ENCODE peak calls at places on chromosomes 6 and 20, in ten cellular contexts. O is HS-27A, I is mucosa of gallbladder, E is T-helper 1 cell, D is NCI-H1105 treated with DMSO at 0.1 percent for 48 hours, V is heart right ventricle, U is substantia nigra, A is cardiac muscle cell, R is BJ, M is glutamatergic neuron. Q is an unnamed sample.

GRCh38 chr6:151209071-151209831 is 30.5 kb upstream of the AKAP12 start:
- DNase-seq in O (no peak), I (no peak), E (no peak), D (peak; percentile 60), V (no peak), U (no peak), A (peak; percentile 80), R (no peak), M (peak; percentile 24), Q (peak; percentile 5)

GRCh38 chr20:8094415-8094818 is 37.6 kb upstream of the PLCB1 start:
- DNase-seq in O (no peak), I (peak; percentile 56), E (no peak), D (peak; percentile 48), V (peak; percentile 71), U (peak; percentile 21), A (no peak), R (peak; percentile 35), M (no peak), Q (peak; percentile 3)

GRCh38 chr6:126945150-126945549 is 173.3 kb upstream of the RSPO3 start:
- DNase-seq in O (no peak), I (no peak), E (no peak), D (no peak), V (no peak), U (no peak), A (no peak), R (no peak), M (no peak), Q (no peak)

GRCh38 chr6:122564230-122564629 is 46.0 kb upstream of the PKIB start:
- DNase-seq in O (no peak), I (no peak), E (no peak), D (no peak), V (no peak), U (no peak), A (no peak), R (no peak), M (no peak), Q (no peak)

GRCh38 chr20:52103469-52103910 is 88.1 kb downstream of the ZFP64 start:
- DNase-seq in O (no peak), I (no peak), E (no peak), D (no peak), V (no peak), U (no peak), A (no peak), R (no peak), M (no peak), Q (no peak)

GRCh38 chr6:51265426-51265825 is 446.8 kb downstream of the TFAP2B start:
- DNase-seq in O (no peak), I (no peak), E (no peak), D (no peak), V (peak; percentile 4), U (peak; percentile 10), A (no peak), R (no peak), M (no peak), Q (no peak)

GRCh38 chr6:160386869-160387518 is 38.8 kb downstream of the SLC22A3 start:
- DNase-seq in O (no peak), I (peak; percentile 84), E (no peak), D (no peak), V (no peak), U (no peak), A (no peak), R (no peak), M (no peak), Q (peak; percentile 77)

GRCh38 chr20:3798405-3798768 is 2.3 kb downstream of the CDC25B start:
- DNase-seq in O (no peak), I (no peak), E (no peak), D (no peak), V (no peak), U (peak; percentile 36), A (no peak), R (no peak), M (no peak), Q (no peak)

GRCh38 chr6:15526129-15526764 is 136.6 kb downstream of the DTNBP1 start:
- DNase-seq in O (no peak), I (no peak), E (no peak), D (no peak), V (no peak), U (no peak), A (no peak), R (no peak), M (no peak), Q (no peak)

GRCh38 chr20:21258411-21258810 is 44.7 kb upstream of the XRN2 start:
- DNase-seq in O (no peak), I (no peak), E (no peak), D (no peak), V (no peak), U (no peak), A (no peak), R (no peak), M (no peak), Q (no peak)

GRCh38 chr20:17565164-17565845 is 4.6 kb upstream of the DSTN start:
- DNase-seq in O (no peak), I (no peak), E (no peak), D (no peak), V (no peak), U (no peak), A (no peak), R (no peak), M (no peak), Q (no peak)

GRCh38 chr20:58717278-58718091 is 24.9 kb downstream of the NPEPL1 start:
- DNase-seq in O (no peak), I (peak; percentile 9), E (no peak), D (no peak), V (no peak), U (no peak), A (no peak), R (no peak), M (no peak), Q (no peak)

GRCh38 chr6:145882121-145882531 is 67.5 kb upstream of the FBXO30 start:
- DNase-seq in O (no peak), I (no peak), E (no peak), D (no peak), V (no peak), U (no peak), A (no peak), R (peak; percentile 50), M (no peak), Q (no peak)

GRCh38 chr6:14999106-14999505 is 246.8 kb upstream of the JARID2 start:
- DNase-seq in O (no peak), I (no peak), E (no peak), D (no peak), V (no peak), U (no peak), A (no peak), R (no peak), M (no peak), Q (no peak)

GRCh38 chr20:7031222-7031621 is 263.7 kb downstream of the BMP2 start:
- DNase-seq in O (no peak), I (no peak), E (no peak), D (no peak), V (no peak), U (no peak), A (no peak), R (no peak), M (no peak), Q (no peak)

GRCh38 chr20:62523473-62524203 is 47.8 kb upstream of the GATA5 start:
- DNase-seq in O (no peak), I (no peak), E (peak; percentile 11), D (no peak), V (no peak), U (no peak), A (no peak), R (no peak), M (no peak), Q (peak; percentile 49)

GRCh38 chr6:36171573-36171972 is 25.0 kb upstream of the BRPF3 start:
- DNase-seq in O (no peak), I (no peak), E (no peak), D (no peak), V (no peak), U (no peak), A (no peak), R (no peak), M (no peak), Q (no peak)

GRCh38 chr6:14046476-14047068 is 71.0 kb upstream of the CD83 start:
- DNase-seq in O (no peak), I (peak; percentile 50), E (peak; percentile 27), D (peak; percentile 54), V (no peak), U (no peak), A (peak; percentile 68), R (no peak), M (peak; percentile 46), Q (peak; percentile 39)

GRCh38 chr20:35171753-35172433 is at the start of gene PROCR:
- DNase-seq in O (peak; percentile 70), I (peak; percentile 85), E (no peak), D (peak; percentile 37), V (peak; percentile 91), U (peak; percentile 50), A (peak; percentile 32), R (peak; percentile 79), M (peak; percentile 35), Q (peak; percentile 71)

GRCh38 chr6:51019785-51020184 is 201.1 kb downstream of the TFAP2B start:
- DNase-seq in O (no peak), I (no peak), E (no peak), D (peak; percentile 52), V (no peak), U (no peak), A (peak; percentile 9), R (no peak), M (no peak), Q (no peak)

GRCh38 chr20:22586645-22587310 is 2.4 kb upstream of the FOXA2 start:
- DNase-seq in O (no peak), I (no peak), E (no peak), D (no peak), V (no peak), U (peak; percentile 41), A (peak; percentile 61), R (no peak), M (peak; percentile 60), Q (peak; percentile 51)

GRCh38 chr20:2122921-2123320 is 21.3 kb downstream of the STK35 start:
- DNase-seq in O (no peak), I (no peak), E (no peak), D (no peak), V (peak; percentile 74), U (no peak), A (no peak), R (no peak), M (no peak), Q (no peak)

GRCh38 chr20:252801-253200 is 4.7 kb upstream of the DEFB132 start:
- DNase-seq in O (no peak), I (no peak), E (no peak), D (no peak), V (no peak), U (no peak), A (no peak), R (no peak), M (no peak), Q (no peak)

GRCh38 chr20:49674383-49675352 is 39.0 kb downstream of the B4GALT5 start:
- DNase-seq in O (peak; percentile 58), I (peak; percentile 69), E (no peak), D (no peak), V (no peak), U (no peak), A (no peak), R (no peak), M (no peak), Q (no peak)

GRCh38 chr6:1045239-1045638 is 266.7 kb upstream of the FOXQ1 start:
- DNase-seq in O (no peak), I (no peak), E (no peak), D (no peak), V (no peak), U (no peak), A (no peak), R (no peak), M (no peak), Q (no peak)